ENCODE peak calls at places on chromosome X, in four cellular contexts. L, S, U and O are unnamed samples.

GRCh38 chrX:134836497-134836968 is 154.3 kb upstream of the SMIM10 start:
- DNase-seq in L (peak; percentile 30), S (peak; percentile 58), U (no peak), O (peak; percentile 39)

GRCh38 chrX:130539721-130540321 is 138.0 kb downstream of the RBMX2 start:
- DNase-seq in L (peak; percentile 61), S (peak; percentile 55), U (no peak), O (peak; percentile 57)

GRCh38 chrX:123590842-123591491 is 141.9 kb downstream of the THOC2 start:
- DNase-seq in L (peak; percentile 25), S (peak; percentile 49), U (no peak), O (peak; percentile 27)

GRCh38 chrX:1537031-1537715 is at the start of gene P2RY8:
- DNase-seq in L (peak; percentile 28), S (peak; percentile 16), U (peak; percentile 83), O (peak; percentile 57)

GRCh38 chrX:22314692-22315091 is 42.0 kb downstream of the CBLL2 start:
- DNase-seq in L (peak; percentile 8), S (no peak), U (no peak), O (peak; percentile 18)

GRCh38 chrX:10404435-10404834 is 215.9 kb downstream of the MID1 start:
- DNase-seq in L (peak; percentile 12), S (peak; percentile 43), U (no peak), O (peak; percentile 8)

GRCh38 chrX:72306851-72307645 is 1.3 kb upstream of the CITED1 start:
- DNase-seq in L (peak; percentile 71), S (peak; percentile 66), U (peak; percentile 68), O (peak; percentile 66)

GRCh38 chrX:132622130-132622529 is 133.3 kb upstream of the MBNL3 start:
- DNase-seq in L (peak; percentile 18), S (peak; percentile 50), U (no peak), O (peak; percentile 21)

GRCh38 chrX:56782362-56782761 is 53.3 kb downstream of the NBDY start:
- DNase-seq in L (no peak), S (no peak), U (no peak), O (no peak)

GRCh38 chrX:41064028-41064427 is 21.2 kb upstream of the USP9X start:
- DNase-seq in L (no peak), S (no peak), U (no peak), O (no peak)

GRCh38 chrX:115297189-115297588 is 7.7 kb downstream of the LUZP4 start:
- DNase-seq in L (no peak), S (no peak), U (no peak), O (no peak)

GRCh38 chrX:47482512-47483309 is at the start of gene ZNF41:
- DNase-seq in L (peak; percentile 81), S (peak; percentile 77), U (peak; percentile 88), O (peak; percentile 82)

GRCh38 chrX:42530027-42530426 is 247.9 kb downstream of the PPP1R2C start:
- DNase-seq in L (peak; percentile 6), S (peak; percentile 38), U (no peak), O (peak; percentile 36)

GRCh38 chrX:49212209-49212608 is 12.2 kb upstream of the SYP start:
- DNase-seq in L (no peak), S (no peak), U (no peak), O (no peak)

GRCh38 chrX:133970021-133970550 is 15.3 kb downstream of the GPC3 start:
- DNase-seq in L (no peak), S (no peak), U (no peak), O (no peak)

GRCh38 chrX:7330971-7331746 is 183.2 kb upstream of the PUDP start:
- DNase-seq in L (peak; percentile 56), S (peak; percentile 91), U (no peak), O (peak; percentile 65)

GRCh38 chrX:120677017-120677652 is 47.3 kb upstream of the C1GALT1C1 start:
- DNase-seq in L (no peak), S (no peak), U (no peak), O (no peak)

GRCh38 chrX:48956728-48957414 is 536 bp downstream of the OTUD5 start:
- DNase-seq in L (no peak), S (no peak), U (peak; percentile 72), O (no peak)

GRCh38 chrX:152343306-152343705 is 107.8 kb downstream of the GABRA3 start:
- DNase-seq in L (no peak), S (no peak), U (no peak), O (no peak)

GRCh38 chrX:24241822-24242648 is 71.8 kb downstream of the SUPT20HL2 start:
- DNase-seq in L (peak; percentile 66), S (peak; percentile 47), U (no peak), O (peak; percentile 53)

GRCh38 chrX:47200385-47201150 is 6.9 kb downstream of the UBA1 start:
- DNase-seq in L (peak; percentile 59), S (peak; percentile 43), U (no peak), O (peak; percentile 50)

GRCh38 chrX:36534900-36535299 is 473.3 kb upstream of the FAM47C start:
- DNase-seq in L (no peak), S (no peak), U (no peak), O (no peak)

GRCh38 chrX:30643313-30643821 is 9.9 kb upstream of the GK start:
- DNase-seq in L (peak; percentile 75), S (peak; percentile 91), U (no peak), O (peak; percentile 84)

GRCh38 chrX:20061869-20062254 is 54.8 kb downstream of the MAP7D2 start:
- DNase-seq in L (peak; percentile 26), S (peak; percentile 57), U (no peak), O (peak; percentile 20)

GRCh38 chrX:129665916-129666644 is 11.3 kb upstream of the APLN start:
- DNase-seq in L (peak; percentile 83), S (peak; percentile 44), U (no peak), O (peak; percentile 85)

GRCh38 chrX:23246001-23246400 is 88.6 kb upstream of the PTCHD1 start:
- DNase-seq in L (no peak), S (peak; percentile 8), U (no peak), O (peak; percentile 4)

GRCh38 chrX:11100281-11101035 is 10.7 kb upstream of the HCCS start:
- DNase-seq in L (peak; percentile 76), S (peak; percentile 68), U (no peak), O (peak; percentile 76)

GRCh38 chrX:119190251-119190651 is 45.8 kb upstream of the PGRMC1 start:
- DNase-seq in L (peak; percentile 3), S (no peak), U (no peak), O (no peak)

GRCh38 chrX:148049441-148049840 is 68.3 kb downstream of the FMR1NB start:
- DNase-seq in L (peak; percentile 51), S (peak; percentile 38), U (no peak), O (peak; percentile 50)

GRCh38 chrX:9037296-9037695 is 3.4 kb upstream of the FAM9B start:
- DNase-seq in L (no peak), S (no peak), U (no peak), O (no peak)

GRCh38 chrX:83004012-83004411 is 504.1 kb upstream of the POU3F4 start:
- DNase-seq in L (no peak), S (no peak), U (no peak), O (no peak)
- H3K4me3 ChIP-seq in L (no peak overlapping the region), S (no peak overlapping the region), U (no peak overlapping the region), O (no peak overlapping the region)

DNA sequence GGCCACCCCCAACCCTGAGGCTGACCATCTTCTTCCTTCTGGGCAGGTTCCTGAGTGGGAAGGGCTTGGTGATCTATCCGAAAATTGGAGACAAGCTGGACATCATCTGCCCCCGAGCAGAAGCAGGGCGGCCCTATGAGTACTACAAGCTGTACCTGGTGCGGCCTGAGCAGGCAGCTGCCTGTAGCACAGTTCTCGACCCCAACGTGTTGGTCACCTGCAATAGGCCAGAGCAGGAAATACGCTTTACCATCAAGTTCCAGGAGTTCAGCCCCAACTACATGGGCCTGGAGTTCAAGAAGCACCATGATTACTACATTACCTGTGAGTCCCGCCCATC is 9.7 kb downstream of the EFNB1 start:
- DNase-seq in L (no peak), S (no peak), U (no peak), O (no peak)
- TF ChIP-seq CTCF in L (no peak), S (no peak), U (no peak), O (no peak)

DNA sequence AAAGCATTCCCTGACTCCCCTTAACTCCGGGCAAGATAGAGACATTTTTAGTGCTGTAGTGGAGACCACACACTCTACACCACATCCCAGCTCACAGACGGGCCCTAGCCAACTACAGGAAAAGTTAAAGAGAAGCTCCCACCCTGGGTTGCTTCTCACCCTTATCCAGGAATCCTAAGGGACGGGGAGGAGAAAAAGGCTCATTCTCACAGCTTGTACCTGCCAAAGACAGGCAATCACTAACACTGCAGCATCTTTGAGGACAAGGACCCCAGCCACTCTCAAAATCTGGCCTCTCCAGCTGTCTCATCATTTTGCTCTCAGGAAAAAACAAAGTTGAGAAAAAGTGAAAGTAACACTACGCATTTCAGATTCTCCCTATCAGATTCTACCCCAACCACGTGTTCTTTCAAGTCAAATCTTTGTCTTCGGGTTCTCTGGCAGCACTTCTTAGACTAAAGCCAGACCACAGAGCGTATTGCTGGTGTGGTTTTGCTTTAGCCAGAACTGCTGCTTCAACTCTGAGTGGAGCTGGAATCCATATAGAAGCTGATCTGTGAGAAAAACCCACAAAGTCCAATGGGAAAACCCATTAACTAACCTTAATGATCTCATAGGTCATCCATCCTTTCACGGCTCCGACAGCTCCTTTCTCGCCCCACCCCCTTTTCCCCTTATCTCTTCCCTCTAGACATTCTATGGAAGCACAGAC is 605.9 kb upstream of the DIPK2B start:
- DNase-seq in L (peak; percentile 85), S (peak; percentile 95), U (no peak), O (peak; percentile 80)
- H3K4me3 ChIP-seq in L (peak overlapping the region; percentile 41), S (peak overlapping the region; percentile 60), U (no peak overlapping the region), O (peak overlapping the region; percentile 52)

DNA sequence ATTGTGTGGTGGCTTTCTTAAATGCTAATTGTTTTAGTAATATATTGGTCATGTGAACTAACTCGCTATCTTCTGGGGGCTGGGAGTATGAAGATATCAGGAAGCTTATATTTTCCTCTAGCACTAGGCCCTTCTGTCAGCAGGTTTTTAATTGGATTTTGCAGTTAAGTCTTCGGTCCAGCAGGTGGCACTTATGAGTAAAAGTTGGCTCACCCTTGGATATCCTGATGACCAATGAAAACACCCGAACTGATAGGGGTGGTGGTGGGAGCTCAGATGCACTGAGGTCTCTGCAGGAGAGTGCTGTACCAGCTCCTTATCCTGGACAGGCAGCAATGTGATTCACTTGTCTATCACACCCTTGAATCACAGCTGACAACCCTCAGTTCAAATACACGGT is 1365.8 kb upstream of the DIAPH2 start:
- DNase-seq in L (no peak), S (no peak), U (no peak), O (no peak)
- TF ChIP-seq CTCF in L (peak; percentile 10), S (no peak), U (no peak), O (no peak)

GRCh38 chrX:79270401-79270800 is 96.7 kb downstream of the ITM2A start:
- DNase-seq in L (peak; percentile 49), S (no peak), U (peak; percentile 54), O (peak; percentile 8)

GRCh38 chrX:79263550-79263949 is 103.6 kb downstream of the ITM2A start:
- DNase-seq in L (no peak), S (no peak), U (no peak), O (no peak)

GRCh38 chrX:79268788-79269187 is 98.3 kb downstream of the ITM2A start:
- DNase-seq in L (peak; percentile 15), S (no peak), U (no peak), O (peak; percentile 3)

DNA sequence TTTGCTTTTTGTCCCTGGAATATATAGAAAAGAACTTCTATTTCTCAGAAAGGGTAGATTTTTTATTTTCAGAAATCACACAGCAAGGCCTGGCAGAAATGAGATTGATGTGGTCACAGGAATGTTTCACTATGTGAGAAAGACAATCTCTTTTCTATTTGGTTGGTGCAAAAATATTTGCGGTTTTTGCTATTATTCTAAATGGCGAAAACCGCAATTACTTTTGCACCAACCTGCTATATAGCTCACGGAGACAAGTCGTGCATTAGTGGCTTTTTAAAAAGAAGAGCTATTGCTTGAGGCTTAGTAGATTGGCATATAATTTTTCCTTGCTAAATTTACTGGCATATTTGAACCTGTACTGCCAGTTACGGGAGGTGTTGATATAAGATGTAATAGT is 100.4 kb downstream of the ITM2A start:
- DNase-seq in L (no peak), S (no peak), U (no peak), O (no peak)
- H3K4me3 ChIP-seq in L (no peak overlapping the region), S (no peak overlapping the region), U (no peak overlapping the region), O (no peak overlapping the region)